ENCODE peak calls at places on chromosomes 3 and 15, in seven cellular contexts. One of them, this sample, is unnamed.

GRCh38 chr3:156518726-156519125 is 36.2 kb downstream of the SSR3 start:
- DNase-seq in hepatocyte: no peak
- DNase-seq in neural crest cell: no peak
- DNase-seq in omental fat pad: no peak
- DNase-seq in CD4-positive, alpha-beta T cell: no peak
- DNase-seq in IMR-90: peak
- DNase-seq in GM12864: no peak
- DNase-seq in this sample: no peak

GRCh38 chr3:149471991-149472390 is 2.5 kb upstream of the TM4SF4 start:
- DNase-seq in hepatocyte: no peak
- DNase-seq in neural crest cell: no peak
- DNase-seq in omental fat pad: no peak
- DNase-seq in CD4-positive, alpha-beta T cell: no peak
- DNase-seq in IMR-90: peak
- DNase-seq in GM12864: no peak
- DNase-seq in this sample: no peak

GRCh38 chr3:14486460-14486859 is 53.7 kb downstream of the GRIP2 start:
- DNase-seq in hepatocyte: no peak
- DNase-seq in neural crest cell: no peak
- DNase-seq in omental fat pad: no peak
- DNase-seq in CD4-positive, alpha-beta T cell: no peak
- DNase-seq in IMR-90: no peak
- DNase-seq in GM12864: no peak
- DNase-seq in this sample: no peak

GRCh38 chr15:68376447-68377060 is 55.4 kb downstream of the ITGA11 start:
- DNase-seq in hepatocyte: no peak
- DNase-seq in neural crest cell: no peak
- DNase-seq in omental fat pad: no peak
- DNase-seq in CD4-positive, alpha-beta T cell: no peak
- DNase-seq in IMR-90: no peak
- DNase-seq in GM12864: no peak
- DNase-seq in this sample: no peak

GRCh38 chr3:197516517-197516889 is 39.3 kb downstream of the BDH1 start:
- DNase-seq in hepatocyte: peak
- DNase-seq in neural crest cell: no peak
- DNase-seq in omental fat pad: no peak
- DNase-seq in CD4-positive, alpha-beta T cell: no peak
- DNase-seq in IMR-90: peak
- DNase-seq in GM12864: no peak
- DNase-seq in this sample: no peak

GRCh38 chr3:59595830-59596229 is 546.0 kb upstream of the CFAP20DC start:
- DNase-seq in hepatocyte: no peak
- DNase-seq in neural crest cell: no peak
- DNase-seq in omental fat pad: no peak
- DNase-seq in CD4-positive, alpha-beta T cell: no peak
- DNase-seq in IMR-90: no peak
- DNase-seq in GM12864: no peak
- DNase-seq in this sample: no peak

GRCh38 chr15:69126054-69126469 is 34.4 kb upstream of the GLCE start:
- DNase-seq in hepatocyte: peak
- DNase-seq in neural crest cell: no peak
- DNase-seq in omental fat pad: no peak
- DNase-seq in CD4-positive, alpha-beta T cell: no peak
- DNase-seq in IMR-90: peak
- DNase-seq in GM12864: no peak
- DNase-seq in this sample: no peak

GRCh38 chr15:80309769-80310384 is 57.9 kb upstream of the CTXND1 start:
- DNase-seq in hepatocyte: peak
- DNase-seq in neural crest cell: peak
- DNase-seq in omental fat pad: no peak
- DNase-seq in CD4-positive, alpha-beta T cell: no peak
- DNase-seq in IMR-90: peak
- DNase-seq in GM12864: no peak
- DNase-seq in this sample: no peak

GRCh38 chr3:27127195-27127594 is 242.0 kb downstream of the NEK10 start:
- DNase-seq in hepatocyte: no peak
- DNase-seq in neural crest cell: no peak
- DNase-seq in omental fat pad: no peak
- DNase-seq in CD4-positive, alpha-beta T cell: no peak
- DNase-seq in IMR-90: no peak
- DNase-seq in GM12864: no peak
- DNase-seq in this sample: no peak

GRCh38 chr3:178439504-178439903 is 96.7 kb upstream of the KCNMB2 start:
- DNase-seq in hepatocyte: peak
- DNase-seq in neural crest cell: no peak
- DNase-seq in omental fat pad: no peak
- DNase-seq in CD4-positive, alpha-beta T cell: no peak
- DNase-seq in IMR-90: peak
- DNase-seq in GM12864: no peak
- DNase-seq in this sample: no peak

GRCh38 chr3:126377211-126377610 is 17.5 kb upstream of the CFAP100 start:
- DNase-seq in hepatocyte: no peak
- DNase-seq in neural crest cell: no peak
- DNase-seq in omental fat pad: no peak
- DNase-seq in CD4-positive, alpha-beta T cell: no peak
- DNase-seq in IMR-90: no peak
- DNase-seq in GM12864: no peak
- DNase-seq in this sample: no peak

GRCh38 chr15:41281236-41281635 is 50.2 kb downstream of the CHP1 start:
- DNase-seq in hepatocyte: peak
- DNase-seq in neural crest cell: no peak
- DNase-seq in omental fat pad: no peak
- DNase-seq in CD4-positive, alpha-beta T cell: no peak
- DNase-seq in IMR-90: peak
- DNase-seq in GM12864: no peak
- DNase-seq in this sample: no peak

GRCh38 chr15:58438956-58439355 is 7.2 kb downstream of the LIPC start:
- DNase-seq in hepatocyte: peak
- DNase-seq in neural crest cell: peak
- DNase-seq in omental fat pad: no peak
- DNase-seq in CD4-positive, alpha-beta T cell: peak
- DNase-seq in IMR-90: peak
- DNase-seq in GM12864: no peak
- DNase-seq in this sample: peak

GRCh38 chr3:72738752-72739520 is 109.3 kb downstream of the SHQ1 start:
- DNase-seq in hepatocyte: peak
- DNase-seq in neural crest cell: peak
- DNase-seq in omental fat pad: no peak
- DNase-seq in CD4-positive, alpha-beta T cell: peak
- DNase-seq in IMR-90: no peak
- DNase-seq in GM12864: no peak
- DNase-seq in this sample: peak

GRCh38 chr15:90354986-90355385 is 2.9 kb downstream of the ZNF774 start:
- DNase-seq in hepatocyte: no peak
- DNase-seq in neural crest cell: no peak
- DNase-seq in omental fat pad: no peak
- DNase-seq in CD4-positive, alpha-beta T cell: no peak
- DNase-seq in IMR-90: no peak
- DNase-seq in GM12864: no peak
- DNase-seq in this sample: no peak

GRCh38 chr3:169865176-169865800 is 4.4 kb downstream of the LRRC31 start:
- DNase-seq in hepatocyte: no peak
- DNase-seq in neural crest cell: no peak
- DNase-seq in omental fat pad: no peak
- DNase-seq in CD4-positive, alpha-beta T cell: no peak
- DNase-seq in IMR-90: no peak
- DNase-seq in GM12864: no peak
- DNase-seq in this sample: no peak

GRCh38 chr15:91982401-91982800 is 128.9 kb downstream of the SLCO3A1 start:
- DNase-seq in hepatocyte: no peak
- DNase-seq in neural crest cell: no peak
- DNase-seq in omental fat pad: no peak
- DNase-seq in CD4-positive, alpha-beta T cell: no peak
- DNase-seq in IMR-90: peak
- DNase-seq in GM12864: no peak
- DNase-seq in this sample: no peak
- TF ChIP-seq CTCF in hepatocyte: no peak
- TF ChIP-seq CTCF in neural crest cell: no peak
- TF ChIP-seq CTCF in omental fat pad: no peak
- TF ChIP-seq CTCF in CD4-positive, alpha-beta T cell: no peak
- TF ChIP-seq CTCF in IMR-90: peak
- TF ChIP-seq CTCF in GM12864: no peak
- TF ChIP-seq CTCF in this sample: no peak

GRCh38 chr15:76961277-76962010 is 29.9 kb downstream of the RCN2 start:
- DNase-seq in hepatocyte: no peak
- DNase-seq in neural crest cell: no peak
- DNase-seq in omental fat pad: no peak
- DNase-seq in CD4-positive, alpha-beta T cell: no peak
- DNase-seq in IMR-90: no peak
- DNase-seq in GM12864: no peak
- DNase-seq in this sample: no peak
- TF ChIP-seq CTCF in hepatocyte: no peak
- TF ChIP-seq CTCF in neural crest cell: no peak
- TF ChIP-seq CTCF in omental fat pad: no peak
- TF ChIP-seq CTCF in CD4-positive, alpha-beta T cell: no peak
- TF ChIP-seq CTCF in IMR-90: no peak
- TF ChIP-seq CTCF in GM12864: no peak
- TF ChIP-seq CTCF in this sample: no peak

DNA sequence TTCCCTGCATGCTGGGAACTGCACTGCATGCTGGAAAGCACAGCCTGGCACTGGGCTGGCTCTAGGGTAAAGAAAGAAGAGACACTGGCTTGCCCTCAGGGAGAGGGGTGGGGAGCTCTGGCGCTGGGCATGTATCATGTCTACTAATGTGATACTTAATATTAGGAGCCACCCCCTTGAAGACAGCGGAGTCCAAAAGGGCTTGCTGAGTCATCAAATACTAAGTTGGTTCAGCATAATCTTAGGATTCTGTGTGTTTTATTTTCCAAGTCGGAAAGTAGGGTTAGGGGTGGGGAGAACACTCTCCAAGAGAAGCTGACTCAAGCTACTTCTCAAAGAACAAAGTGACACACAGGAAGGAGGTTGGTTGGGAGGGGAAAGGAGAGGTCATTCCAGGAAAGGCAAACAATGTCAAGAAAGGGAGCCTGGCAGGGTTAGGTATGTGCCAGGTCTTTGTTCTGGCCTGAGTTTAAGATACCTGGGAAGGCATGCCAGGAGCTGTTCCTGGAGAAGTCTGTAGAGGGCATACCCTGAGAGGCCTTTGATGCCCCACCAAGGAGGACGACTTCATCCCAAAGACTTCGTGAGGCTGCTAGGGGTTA is 237.8 kb upstream of the NR2E3 start:
- DNase-seq in hepatocyte: no peak
- DNase-seq in neural crest cell: no peak
- DNase-seq in omental fat pad: no peak
- DNase-seq in CD4-positive, alpha-beta T cell: no peak
- DNase-seq in IMR-90: no peak
- DNase-seq in GM12864: no peak
- DNase-seq in this sample: no peak
- TF ChIP-seq CTCF in hepatocyte: no peak
- TF ChIP-seq CTCF in neural crest cell: no peak
- TF ChIP-seq CTCF in omental fat pad: no peak
- TF ChIP-seq CTCF in CD4-positive, alpha-beta T cell: no peak
- TF ChIP-seq CTCF in IMR-90: peak
- TF ChIP-seq CTCF in GM12864: no peak
- TF ChIP-seq CTCF in this sample: no peak

GRCh38 chr3:122560680-122561079 is 3.4 kb downstream of the PARP9 start:
- DNase-seq in hepatocyte: peak
- DNase-seq in neural crest cell: peak
- DNase-seq in omental fat pad: no peak
- DNase-seq in CD4-positive, alpha-beta T cell: peak
- DNase-seq in IMR-90: peak
- DNase-seq in GM12864: peak
- DNase-seq in this sample: no peak
- TF ChIP-seq CTCF in hepatocyte: peak
- TF ChIP-seq CTCF in neural crest cell: peak
- TF ChIP-seq CTCF in omental fat pad: no peak
- TF ChIP-seq CTCF in CD4-positive, alpha-beta T cell: peak
- TF ChIP-seq CTCF in IMR-90: peak
- TF ChIP-seq CTCF in GM12864: peak
- TF ChIP-seq CTCF in this sample: peak

DNA sequence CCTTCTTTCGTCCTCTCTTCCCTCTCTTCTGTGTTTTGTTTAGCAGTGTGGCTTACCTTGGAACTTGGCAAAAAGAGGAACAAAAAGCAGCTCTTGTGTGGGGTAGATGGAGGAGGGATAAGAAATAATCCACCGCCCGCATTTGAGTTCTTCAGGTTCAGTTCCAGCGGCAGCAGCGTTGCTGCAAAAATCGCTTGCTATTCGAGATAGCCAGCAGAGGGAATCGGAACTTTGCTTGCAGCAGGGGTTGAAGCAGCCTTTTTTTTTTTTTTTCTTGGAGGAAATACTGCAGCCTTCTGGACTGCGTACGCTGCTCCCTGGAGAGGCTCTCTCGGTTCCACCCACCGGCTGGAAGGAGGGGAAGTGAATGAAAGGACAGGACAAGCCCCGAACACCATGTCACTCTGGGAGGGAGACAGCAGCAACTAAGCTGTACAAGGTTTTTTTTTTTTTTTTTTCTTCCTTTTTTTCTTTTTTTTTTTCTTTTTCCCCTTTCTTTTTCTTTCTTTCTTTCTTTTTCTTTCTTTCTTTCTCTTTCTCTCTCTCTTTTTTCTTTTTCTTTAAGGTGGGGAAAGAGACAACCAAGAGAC is at the start of gene RBMS3:
- DNase-seq in hepatocyte: peak
- DNase-seq in neural crest cell: peak
- DNase-seq in omental fat pad: peak
- DNase-seq in CD4-positive, alpha-beta T cell: no peak
- DNase-seq in IMR-90: peak
- DNase-seq in GM12864: no peak
- DNase-seq in this sample: peak
- TF ChIP-seq CTCF in hepatocyte: peak
- TF ChIP-seq CTCF in neural crest cell: peak
- TF ChIP-seq CTCF in omental fat pad: no peak
- TF ChIP-seq CTCF in CD4-positive, alpha-beta T cell: no peak
- TF ChIP-seq CTCF in IMR-90: peak
- TF ChIP-seq CTCF in GM12864: peak
- TF ChIP-seq CTCF in this sample: no peak

DNA sequence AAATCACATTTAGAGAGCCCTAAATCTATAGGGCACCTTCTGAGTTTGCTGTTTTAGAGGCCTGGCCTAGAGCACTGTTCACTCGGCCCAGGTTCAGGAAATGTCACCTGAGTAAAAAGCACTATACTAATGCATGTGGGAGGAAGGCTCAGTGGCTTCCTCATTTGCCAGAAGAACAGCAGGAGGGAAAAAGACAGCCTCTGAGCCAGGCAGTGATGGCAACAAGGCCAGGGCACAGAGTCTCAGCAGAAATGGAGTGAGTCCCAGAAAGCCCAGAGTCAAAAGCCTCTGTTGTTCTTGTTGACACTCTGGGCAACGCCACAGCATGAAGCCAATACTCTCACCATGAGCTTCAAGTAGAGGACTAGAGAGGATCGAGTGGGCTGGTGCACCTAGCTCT is 25.9 kb downstream of the LTF start:
- DNase-seq in hepatocyte: no peak
- DNase-seq in neural crest cell: no peak
- DNase-seq in omental fat pad: no peak
- DNase-seq in CD4-positive, alpha-beta T cell: no peak
- DNase-seq in IMR-90: no peak
- DNase-seq in GM12864: no peak
- DNase-seq in this sample: no peak
- TF ChIP-seq CTCF in hepatocyte: no peak
- TF ChIP-seq CTCF in neural crest cell: no peak
- TF ChIP-seq CTCF in omental fat pad: no peak
- TF ChIP-seq CTCF in CD4-positive, alpha-beta T cell: no peak
- TF ChIP-seq CTCF in IMR-90: no peak
- TF ChIP-seq CTCF in GM12864: no peak
- TF ChIP-seq CTCF in this sample: no peak

GRCh38 chr15:43209059-43209824 is 11.6 kb downstream of the EPB42 start:
- DNase-seq in hepatocyte: peak
- DNase-seq in neural crest cell: no peak
- DNase-seq in omental fat pad: no peak
- DNase-seq in CD4-positive, alpha-beta T cell: no peak
- DNase-seq in IMR-90: no peak
- DNase-seq in GM12864: no peak
- DNase-seq in this sample: peak
- TF ChIP-seq CTCF in hepatocyte: peak
- TF ChIP-seq CTCF in neural crest cell: no peak
- TF ChIP-seq CTCF in omental fat pad: no peak
- TF ChIP-seq CTCF in CD4-positive, alpha-beta T cell: no peak
- TF ChIP-seq CTCF in IMR-90: peak
- TF ChIP-seq CTCF in GM12864: peak
- TF ChIP-seq CTCF in this sample: no peak

This sample was measured in mucosa of descending colon.